ENCODE peak calls at places on chromosome X, in five cellular contexts. One of them, this sample, is unnamed.

GRCh38 chrX:69128573-69128972 is 36.7 kb downstream of the PJA1 start:
- DNase-seq in endothelial cell: peak
- DNase-seq in activated T-cell treated with anti-CD3 and anti-CD28 coated beads, Interleukin-2, amount 50 U/mL, for 1 hour: no peak
- DNase-seq in NB4: no peak
- DNase-seq in Calu3: no peak
- DNase-seq in this sample: no peak

GRCh38 chrX:82961129-82961528 is 547.0 kb upstream of the POU3F4 start:
- DNase-seq in endothelial cell: no peak
- DNase-seq in activated T-cell treated with anti-CD3 and anti-CD28 coated beads, Interleukin-2, amount 50 U/mL, for 1 hour: no peak
- DNase-seq in NB4: peak
- DNase-seq in Calu3: peak
- DNase-seq in this sample: no peak

GRCh38 chrX:74422576-74423288 is 1.4 kb downstream of the SLC16A2 start:
- DNase-seq in endothelial cell: peak
- DNase-seq in activated T-cell treated with anti-CD3 and anti-CD28 coated beads, Interleukin-2, amount 50 U/mL, for 1 hour: peak
- DNase-seq in NB4: peak
- DNase-seq in Calu3: peak
- DNase-seq in this sample: no peak

GRCh38 chrX:131633285-131633917 is 89.5 kb downstream of the OR13H1 start:
- DNase-seq in endothelial cell: peak
- DNase-seq in activated T-cell treated with anti-CD3 and anti-CD28 coated beads, Interleukin-2, amount 50 U/mL, for 1 hour: peak
- DNase-seq in NB4: peak
- DNase-seq in Calu3: peak
- DNase-seq in this sample: peak

GRCh38 chrX:148501121-148502066 is 977 bp downstream of the AFF2 start:
- DNase-seq in endothelial cell: no peak
- DNase-seq in activated T-cell treated with anti-CD3 and anti-CD28 coated beads, Interleukin-2, amount 50 U/mL, for 1 hour: peak
- DNase-seq in NB4: peak
- DNase-seq in Calu3: peak
- DNase-seq in this sample: peak

GRCh38 chrX:18984381-18985185 is 669 bp upstream of the PHKA2 start:
- DNase-seq in endothelial cell: peak
- DNase-seq in activated T-cell treated with anti-CD3 and anti-CD28 coated beads, Interleukin-2, amount 50 U/mL, for 1 hour: peak
- DNase-seq in NB4: peak
- DNase-seq in Calu3: peak
- DNase-seq in this sample: peak

GRCh38 chrX:104270916-104271512 is 16.3 kb upstream of the ESX1 start:
- DNase-seq in endothelial cell: peak
- DNase-seq in activated T-cell treated with anti-CD3 and anti-CD28 coated beads, Interleukin-2, amount 50 U/mL, for 1 hour: no peak
- DNase-seq in NB4: peak
- DNase-seq in Calu3: peak
- DNase-seq in this sample: peak

GRCh38 chrX:46777971-46778810 is 19.3 kb upstream of the SLC9A7 start:
- DNase-seq in endothelial cell: no peak
- DNase-seq in activated T-cell treated with anti-CD3 and anti-CD28 coated beads, Interleukin-2, amount 50 U/mL, for 1 hour: no peak
- DNase-seq in NB4: no peak
- DNase-seq in Calu3: no peak
- DNase-seq in this sample: no peak

GRCh38 chrX:48520976-48521352 is 644 bp upstream of the EBP start:
- DNase-seq in endothelial cell: no peak
- DNase-seq in activated T-cell treated with anti-CD3 and anti-CD28 coated beads, Interleukin-2, amount 50 U/mL, for 1 hour: no peak
- DNase-seq in NB4: peak
- DNase-seq in Calu3: no peak
- DNase-seq in this sample: peak

GRCh38 chrX:23662187-23662586 is 5.1 kb upstream of the PRDX4 start:
- DNase-seq in endothelial cell: no peak
- DNase-seq in activated T-cell treated with anti-CD3 and anti-CD28 coated beads, Interleukin-2, amount 50 U/mL, for 1 hour: no peak
- DNase-seq in NB4: no peak
- DNase-seq in Calu3: no peak
- DNase-seq in this sample: no peak